ENCODE peak calls at places on chromosomes 2 and 18, in four cellular contexts. V is H9, W is H1, E is mesenchymal stem cell. S is an unnamed sample.

GRCh38 chr2:188475945-188476344 is 184.3 kb downstream of the GULP1 start:
- DNase-seq in V (no peak), W (no peak), E (no peak), S (no peak)

GRCh38 chr18:63079114-63079513 is 240.5 kb downstream of the BCL2 start:
- DNase-seq in V (no peak), W (no peak), E (no peak), S (no peak)

GRCh38 chr2:241798631-241799521 is 10.1 kb upstream of the NEU4 start:
- DNase-seq in V (no peak), W (no peak), E (no peak), S (no peak)

GRCh38 chr2:219056896-219057708 is 3.6 kb downstream of the IHH start:
- DNase-seq in V (peak), W (peak), E (no peak), S (no peak)

GRCh38 chr18:55857961-55858360 is 270.0 kb upstream of the TCF4 start:
- DNase-seq in V (no peak), W (no peak), E (peak), S (no peak)

GRCh38 chr18:46625069-46625468 is 32.0 kb downstream of the LOXHD1 start:
- DNase-seq in V (no peak), W (peak), E (no peak), S (no peak)

GRCh38 chr2:74944987-74945782 is 13.3 kb upstream of the POLE4 start:
- DNase-seq in V (no peak), W (no peak), E (no peak), S (no peak)

GRCh38 chr2:220034356-220035121 is 407.1 kb downstream of the SLC4A3 start:
- DNase-seq in V (no peak), W (no peak), E (peak), S (no peak)

GRCh38 chr2:159497857-159498256 is 118.5 kb downstream of the BAZ2B start:
- DNase-seq in V (no peak), W (no peak), E (no peak), S (no peak)

GRCh38 chr2:63984606-63985359 is 34.4 kb downstream of the VPS54 start:
- DNase-seq in V (no peak), W (no peak), E (peak), S (no peak)

GRCh38 chr2:156907806-156908205 is 349.7 kb upstream of the GALNT5 start:
- DNase-seq in V (no peak), W (no peak), E (no peak), S (no peak)

GRCh38 chr2:63544017-63544627 is 44.2 kb downstream of the WDPCP start:
- DNase-seq in V (no peak), W (no peak), E (peak), S (no peak)

GRCh38 chr2:55511508-55512124 is 7.9 kb upstream of the CFAP36 start:
- DNase-seq in V (peak), W (no peak), E (peak), S (peak)

GRCh38 chr2:48105848-48106247 is 199.6 kb upstream of the FBXO11 start:
- DNase-seq in V (no peak), W (no peak), E (no peak), S (no peak)
- H2BK15ac ChIP-seq in V (no peak), W (no peak), E (no peak), S (peak)

GRCh38 chr2:10056439-10056838 is 13.1 kb downstream of the KLF11 start:
- DNase-seq in V (no peak), W (no peak), E (no peak), S (no peak)
- H2BK12ac ChIP-seq in V (no peak), W (peak), E (no peak), S (peak)

GRCh38 chr2:237170017-237170416 is 84.3 kb downstream of the COPS8 start:
- DNase-seq in V (no peak), W (no peak), E (no peak), S (no peak)
- H2BK15ac ChIP-seq in V (no peak), W (no peak), E (no peak), S (no peak)

GRCh38 chr2:96909651-96910050 is 39.8 kb upstream of the SEMA4C start:
- DNase-seq in V (no peak), W (no peak), E (no peak), S (no peak)

GRCh38 chr2:96913398-96914202 is 43.7 kb upstream of the SEMA4C start:
- DNase-seq in V (no peak), W (no peak), E (no peak), S (no peak)

GRCh38 chr2:96913117-96913397 is 43.2 kb upstream of the SEMA4C start:
- DNase-seq in V (no peak), W (no peak), E (no peak), S (no peak)

GRCh38 chr2:96914332-96914731 is 44.5 kb upstream of the SEMA4C start:
- DNase-seq in V (no peak), W (no peak), E (no peak), S (no peak)

DNA sequence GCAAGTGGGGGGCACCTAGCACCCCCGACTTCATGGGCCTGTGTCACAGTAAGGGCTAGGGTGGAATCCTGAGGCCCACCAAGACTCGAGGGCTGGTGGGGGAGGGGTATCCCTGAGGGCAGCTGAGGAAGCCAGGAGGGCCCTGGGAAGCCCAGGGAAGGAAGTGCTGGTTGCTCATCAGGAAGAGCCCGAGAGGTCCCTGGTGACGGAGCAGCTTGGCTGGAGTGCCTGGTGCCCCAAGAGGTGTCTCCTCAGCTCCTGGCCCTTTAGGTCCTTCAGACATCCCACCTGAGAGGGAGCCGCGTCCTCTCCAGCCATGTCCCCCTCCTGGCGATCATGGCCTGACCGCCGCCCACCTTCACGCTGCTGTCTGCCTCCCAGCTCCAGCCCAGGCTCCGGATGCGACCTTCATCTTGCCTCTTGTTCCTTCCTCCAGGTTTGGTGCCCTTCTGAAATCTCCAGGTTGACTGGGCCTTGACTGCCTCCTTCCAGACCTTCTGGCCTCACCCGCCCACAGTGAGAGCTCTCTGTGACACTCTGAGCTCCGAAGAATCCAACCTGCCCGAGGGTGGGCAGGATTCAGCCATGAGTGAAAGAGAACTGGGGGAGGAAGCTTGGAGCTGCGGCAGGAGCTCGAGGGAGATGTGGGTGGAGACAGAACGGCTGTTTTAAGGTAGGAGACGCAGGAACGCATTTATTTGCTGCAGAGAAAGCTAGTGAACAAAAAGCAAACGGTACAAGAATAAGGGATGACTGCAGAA is 42.7 kb upstream of the SEMA4C start:
- DNase-seq in V (no peak), W (no peak), E (no peak), S (no peak)
- H2BK12ac ChIP-seq in V (no peak), W (peak), E (no peak), S (no peak)

GRCh38 chr18:3329471-3329870 is 67.5 kb downstream of the MYL12B start:
- DNase-seq in V (peak), W (no peak), E (no peak), S (no peak)

GRCh38 chr18:3332376-3332775 is 70.4 kb downstream of the MYL12B start:
- DNase-seq in V (no peak), W (no peak), E (no peak), S (no peak)

GRCh38 chr18:3330622-3331021 is 68.7 kb downstream of the MYL12B start:
- DNase-seq in V (no peak), W (no peak), E (no peak), S (no peak)

GRCh38 chr18:3329871-3330270 is 67.9 kb downstream of the MYL12B start:
- DNase-seq in V (no peak), W (no peak), E (no peak), S (no peak)

GRCh38 chr18:3328522-3328921 is 66.6 kb downstream of the MYL12B start:
- DNase-seq in V (no peak), W (no peak), E (no peak), S (no peak)
- H2BK15ac ChIP-seq in V (no peak), W (no peak), E (no peak), S (no peak)

DNA sequence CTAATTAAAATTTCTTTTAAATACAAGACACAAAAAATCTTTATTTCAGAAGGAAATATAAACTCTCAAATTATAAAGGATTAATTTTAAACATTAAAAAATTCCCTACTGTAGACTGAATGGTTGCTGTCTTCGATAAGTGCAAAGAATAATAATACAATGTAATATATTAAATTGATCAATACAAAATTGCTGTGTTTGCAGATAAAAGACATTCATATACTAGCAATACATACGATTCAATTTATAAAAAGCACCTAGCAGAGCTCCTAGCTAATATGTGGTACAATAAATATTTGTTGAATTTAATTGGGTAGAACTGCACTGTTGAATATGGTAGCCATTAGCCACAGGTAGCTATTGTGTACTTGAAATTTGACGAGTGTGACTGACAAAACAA is 6.6 kb downstream of the ZSWIM2 start:
- DNase-seq in V (no peak), W (no peak), E (no peak), S (no peak)
- H2BK12ac ChIP-seq in V (no peak), W (no peak), E (no peak), S (no peak)

GRCh38 chr2:237863659-237864029 is 4.2 kb downstream of the RAMP1 start:
- DNase-seq in V (no peak), W (no peak), E (no peak), S (no peak)

GRCh38 chr2:237865623-237866041 is 6.2 kb downstream of the RAMP1 start:
- DNase-seq in V (no peak), W (peak), E (no peak), S (no peak)

GRCh38 chr2:237864940-237865622 is 5.7 kb downstream of the RAMP1 start:
- DNase-seq in V (no peak), W (peak), E (no peak), S (no peak)

GRCh38 chr2:237863102-237863511 is 3.7 kb downstream of the RAMP1 start:
- DNase-seq in V (no peak), W (no peak), E (no peak), S (no peak)

DNA sequence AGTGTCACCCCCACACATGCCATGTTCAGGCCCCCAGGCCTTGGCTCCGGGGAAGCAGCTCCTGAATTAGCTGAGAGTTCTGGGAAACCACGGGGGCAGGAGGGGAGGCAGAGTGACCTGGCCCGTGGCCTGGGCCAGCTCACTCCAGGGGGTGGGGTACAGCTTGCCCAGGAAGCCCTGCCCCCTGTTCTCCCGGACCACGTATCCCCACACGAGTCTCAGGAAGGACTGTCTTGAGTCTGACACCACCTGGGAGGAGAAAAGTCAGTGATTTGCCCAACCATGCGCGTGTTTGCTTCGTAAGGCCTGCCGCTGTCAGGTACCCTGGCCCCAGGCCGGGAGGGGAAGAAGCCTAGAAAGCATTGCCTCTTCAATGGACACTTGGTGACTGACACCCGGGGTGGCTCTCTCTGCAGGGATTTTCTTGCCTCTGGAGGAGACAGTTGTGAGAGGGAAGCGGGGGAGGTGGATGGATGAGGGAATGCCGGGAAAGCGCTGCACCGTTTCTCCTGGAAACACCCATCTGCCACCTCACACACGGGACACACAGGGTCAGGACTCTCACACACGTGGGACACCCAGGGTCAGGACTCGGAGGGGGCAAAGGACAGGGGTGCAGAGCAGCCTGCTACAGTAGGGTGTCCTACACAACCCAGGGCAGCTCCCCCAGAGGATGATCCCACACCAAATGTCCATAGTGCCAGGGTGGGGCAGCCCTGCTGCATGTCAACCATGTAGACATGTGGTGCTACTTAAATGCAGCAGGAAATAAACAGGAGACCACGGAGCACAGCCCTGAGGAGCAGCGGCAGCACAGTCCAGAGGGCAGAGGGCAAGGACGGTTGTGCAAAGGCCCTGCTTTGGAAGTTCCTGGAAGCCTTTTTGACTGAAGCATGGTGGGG is 4.9 kb downstream of the RAMP1 start:
- DNase-seq in V (no peak), W (peak), E (no peak), S (no peak)
- H2BK15ac ChIP-seq in V (no peak), W (no peak), E (peak), S (no peak)

GRCh38 chr2:149422337-149422990 is 92.1 kb downstream of the LYPD6 start:
- DNase-seq in V (no peak), W (no peak), E (peak), S (no peak)
- H2BK12ac ChIP-seq in V (no peak), W (no peak), E (no peak), S (no peak)

GRCh38 chr18:12283256-12283655 is 24.8 kb upstream of the TUBB6 start:
- DNase-seq in V (no peak), W (peak), E (peak), S (no peak)
- H2BK15ac ChIP-seq in V (no peak), W (no peak), E (peak), S (no peak)